ENCODE peak calls at places on chromosomes 5 and 9, in four cellular contexts. B is cardiac septum, J is iris pigment epithelial cell, L is HS-5. P is an unnamed sample.

GRCh38 chr5:161271816-161272215 is 274.7 kb downstream of the GABRB2 start:
- DNase-seq in B (no peak), J (no peak), L (no peak), P (no peak)

GRCh38 chr5:139061856-139062255 is 136.3 kb downstream of the SIL1 start:
- DNase-seq in B (no peak), J (peak), L (no peak), P (no peak)

GRCh38 chr5:148858106-148858505 is 31.7 kb downstream of the ADRB2 start:
- DNase-seq in B (no peak), J (peak), L (no peak), P (no peak)

GRCh38 chr5:34706084-34706483 is 50.0 kb downstream of the RAI14 start:
- DNase-seq in B (no peak), J (no peak), L (no peak), P (no peak)

GRCh38 chr5:27048507-27048906 is 10.1 kb upstream of the CDH9 start:
- DNase-seq in B (no peak), J (no peak), L (no peak), P (no peak)

GRCh38 chr9:131915181-131915580 is 164.5 kb downstream of the MED27 start:
- DNase-seq in B (no peak), J (peak), L (peak), P (no peak)

GRCh38 chr5:142181547-142182191 is 73.1 kb downstream of the NDFIP1 start:
- DNase-seq in B (peak), J (no peak), L (no peak), P (no peak)

GRCh38 chr5:45262061-45262590 is 434.1 kb downstream of the HCN1 start:
- DNase-seq in B (no peak), J (no peak), L (no peak), P (no peak)

GRCh38 chr5:7878381-7878873 is 9.5 kb downstream of the MTRR start:
- DNase-seq in B (no peak), J (peak), L (no peak), P (no peak)

GRCh38 chr5:82356808-82357671 is 78.9 kb upstream of the RPS23 start:
- DNase-seq in B (peak), J (peak), L (peak), P (peak)

GRCh38 chr9:19154135-19154612 is 26.9 kb upstream of the PLIN2 start:
- DNase-seq in B (no peak), J (peak), L (no peak), P (peak)

P was measured in coronary artery.